ENCODE peak calls at places on chromosomes 16 and 17, in four cellular contexts. A is prostate gland; L is naive thymus-derived CD4-positive, alpha-beta T cell; H is ovary. Y is an unnamed sample.

GRCh38 chr17:10295728-10296343 is 77.0 kb downstream of the MYH13 start:
- DNase-seq in A (peak; percentile 27), L (no peak), H (peak; percentile 26), Y (peak; percentile 45)

GRCh38 chr16:81511371-81511770 is 66.8 kb downstream of the CMIP start:
- DNase-seq in A (no peak), L (no peak), H (no peak), Y (no peak)

GRCh38 chr16:23365602-23366240 is 63.6 kb downstream of the SCNN1B start:
- DNase-seq in A (peak; percentile 69), L (no peak), H (no peak), Y (no peak)

GRCh38 chr17:79789943-79790804 is 6.7 kb downstream of the CBX8 start:
- DNase-seq in A (no peak), L (no peak), H (peak; percentile 64), Y (no peak)

GRCh38 chr16:62715701-62716100 is 679.5 kb upstream of the CDH8 start:
- DNase-seq in A (no peak), L (no peak), H (no peak), Y (no peak)

GRCh38 chr17:78541488-78542237 is 35.5 kb downstream of the DNAH17 start:
- DNase-seq in A (no peak), L (no peak), H (no peak), Y (no peak)

GRCh38 chr16:64654137-64654652 is 467.7 kb downstream of the CDH11 start:
- DNase-seq in A (no peak), L (no peak), H (no peak), Y (no peak)

GRCh38 chr16:803751-804075 is 3.2 kb upstream of the GNG13 start:
- DNase-seq in A (no peak), L (no peak), H (no peak), Y (no peak)

GRCh38 chr17:81543339-81543675 is 8.8 kb downstream of the FAAP100 start:
- DNase-seq in A (no peak), L (no peak), H (no peak), Y (no peak)

GRCh38 chr16:85192736-85193493 is 80.6 kb upstream of the CIBAR2 start:
- DNase-seq in A (no peak), L (no peak), H (no peak), Y (no peak)

GRCh38 chr16:71648921-71649320 is 22.9 kb downstream of the MARVELD3 start:
- DNase-seq in A (no peak), L (no peak), H (no peak), Y (no peak)

GRCh38 chr17:78291944-78292910 is 60.8 kb downstream of the TMEM235 start:
- DNase-seq in A (no peak), L (no peak), H (no peak), Y (no peak)

GRCh38 chr17:15263206-15263579 is 1.9 kb downstream of the PMP22 start:
- DNase-seq in A (peak; percentile 12), L (no peak), H (peak; percentile 86), Y (peak; percentile 11)

GRCh38 chr16:81451753-81452680 is 7.4 kb downstream of the CMIP start:
- DNase-seq in A (no peak), L (no peak), H (no peak), Y (no peak)

GRCh38 chr16:66427871-66428681 is 981 bp downstream of the BEAN1 start:
- DNase-seq in A (no peak), L (no peak), H (no peak), Y (no peak)

GRCh38 chr17:64484380-64484779 is 12.5 kb downstream of the POLG2 start:
- DNase-seq in A (no peak), L (no peak), H (no peak), Y (no peak)

GRCh38 chr17:4934173-4934979 is 2.3 kb downstream of the GP1BA start:
- DNase-seq in A (no peak), L (no peak), H (no peak), Y (peak; percentile 25)

GRCh38 chr17:79019631-79020584 is 4.1 kb upstream of the C1QTNF1 start:
- DNase-seq in A (peak; percentile 65), L (no peak), H (peak; percentile 75), Y (peak; percentile 78)

GRCh38 chr17:57916925-57917858 is 38.0 kb downstream of the CUEDC1 start:
- DNase-seq in A (no peak), L (no peak), H (no peak), Y (no peak)

GRCh38 chr17:34993031-34993430 is 12.7 kb downstream of the LIG3 start:
- DNase-seq in A (no peak), L (no peak), H (no peak), Y (no peak)

GRCh38 chr17:13597723-13598347 is 3.9 kb downstream of the HS3ST3A1 start:
- DNase-seq in A (peak; percentile 12), L (no peak), H (no peak), Y (peak; percentile 5)

GRCh38 chr16:72763927-72764628 is 283.9 kb downstream of the ZFHX3 start:
- DNase-seq in A (no peak), L (no peak), H (no peak), Y (no peak)

GRCh38 chr17:63694229-63694973 is 5.5 kb downstream of the LIMD2 start:
- DNase-seq in A (no peak), L (no peak), H (no peak), Y (no peak)

GRCh38 chr16:23803591-23804123 is 32.1 kb upstream of the PRKCB start:
- DNase-seq in A (peak; percentile 46), L (peak; percentile 39), H (no peak), Y (peak; percentile 52)

GRCh38 chr17:14940946-14941280 is 324.2 kb downstream of the PMP22 start:
- DNase-seq in A (no peak), L (no peak), H (no peak), Y (no peak)

GRCh38 chr16:81067166-81067565 is 9.9 kb downstream of the C16orf46 start:
- DNase-seq in A (no peak), L (no peak), H (no peak), Y (no peak)

GRCh38 chr16:25257956-25258855 is 561 bp upstream of the ZKSCAN2 start:
- DNase-seq in A (peak; percentile 61), L (peak; percentile 71), H (peak; percentile 91), Y (peak; percentile 94)

GRCh38 chr16:65523258-65523950 is 401.5 kb upstream of the CDH11 start:
- DNase-seq in A (no peak), L (no peak), H (no peak), Y (no peak)

GRCh38 chr16:86732621-86733297 is 154.4 kb downstream of the FOXL1 start:
- DNase-seq in A (no peak), L (no peak), H (no peak), Y (no peak)

GRCh38 chr17:40485851-40486512 is 15.4 kb downstream of the TNS4 start:
- DNase-seq in A (peak; percentile 81), L (no peak), H (peak; percentile 38), Y (no peak)

GRCh38 chr17:77437747-77438146 is 297.0 kb downstream of the SEC14L1 start:
- DNase-seq in A (no peak), L (no peak), H (peak; percentile 46), Y (no peak)

GRCh38 chr17:77423589-77424451 is 283.1 kb downstream of the SEC14L1 start:
- DNase-seq in A (peak; percentile 72), L (no peak), H (peak; percentile 95), Y (no peak)

GRCh38 chr17:50117202-50118040 is 12.5 kb downstream of the SAMD14 start:
- DNase-seq in A (peak; percentile 28), L (peak; percentile 53), H (peak; percentile 74), Y (peak; percentile 53)

GRCh38 chr17:33509331-33509730 is 216.2 kb upstream of the ASIC2 start:
- DNase-seq in A (peak; percentile 85), L (no peak), H (no peak), Y (no peak)

GRCh38 chr16:2042666-2043295 is 4.9 kb downstream of the NTHL1 start:
- DNase-seq in A (no peak), L (no peak), H (peak; percentile 75), Y (no peak)

GRCh38 chr17:73371285-73371684 is 59.5 kb upstream of the CDC42EP4 start:
- DNase-seq in A (no peak), L (no peak), H (no peak), Y (no peak)

GRCh38 chr16:27231692-27232060 is 28.4 kb downstream of the KDM8 start:
- DNase-seq in A (no peak), L (no peak), H (no peak), Y (no peak)
- H3K4me1 ChIP-seq in A (peaks cover 28% of the 10 kb centered on the region), L (peaks cover 78% of the 10 kb centered on the region), H (peaks cover 2% of the 10 kb centered on the region), Y (no peaks in the 10 kb centered on the region)

GRCh38 chr17:21034350-21035235 is 8.2 kb downstream of the USP22 start:
- DNase-seq in A (no peak), L (no peak), H (no peak), Y (no peak)
- H3K36me3 ChIP-seq in A (no peaks in the 10 kb centered on the region), L (no peaks in the 10 kb centered on the region), H (no peaks in the 10 kb centered on the region), Y (peaks cover 2% of the 10 kb centered on the region)

GRCh38 chr16:88639231-88640038 is 1.1 kb downstream of the IL17C start:
- DNase-seq in A (no peak), L (no peak), H (no peak), Y (peak; percentile 75)

GRCh38 chr16:88638323-88639230 is at the start of gene IL17C:
- DNase-seq in A (no peak), L (no peak), H (no peak), Y (no peak)

GRCh38 chr16:88637797-88638196 is 575 bp upstream of the IL17C start:
- DNase-seq in A (no peak), L (no peak), H (no peak), Y (no peak)

GRCh38 chr16:88640520-88641247 is 2.3 kb downstream of the IL17C start:
- DNase-seq in A (no peak), L (no peak), H (no peak), Y (no peak)

GRCh38 chr16:88640039-88640495 is 1.7 kb downstream of the IL17C start:
- DNase-seq in A (no peak), L (no peak), H (no peak), Y (no peak)
- H3K4me1 ChIP-seq in A (no peaks in the 10 kb centered on the region), L (peaks cover 23% of the 10 kb centered on the region), H (no peaks in the 10 kb centered on the region), Y (peaks cover 12% of the 10 kb centered on the region)

GRCh38 chr16:88839745-88840588 is 16.8 kb downstream of the GALNS start:
- DNase-seq in A (no peak), L (no peak), H (no peak), Y (no peak)
- H3K36me3 ChIP-seq in A (no peaks in the 10 kb centered on the region), L (no peaks in the 10 kb centered on the region), H (no peaks in the 10 kb centered on the region), Y (peaks cover 4% of the 10 kb centered on the region)

GRCh38 chr16:27287051-27287811 is 18.7 kb upstream of the NSMCE1 start:
- DNase-seq in A (no peak), L (no peak), H (no peak), Y (no peak)

GRCh38 chr16:27286446-27286845 is 17.9 kb upstream of the NSMCE1 start:
- DNase-seq in A (no peak), L (no peak), H (no peak), Y (no peak)

GRCh38 chr16:27287887-27288286 is 19.3 kb upstream of the NSMCE1 start:
- DNase-seq in A (no peak), L (no peak), H (no peak), Y (no peak)

GRCh38 chr16:27284865-27285675 is 16.5 kb upstream of the NSMCE1 start:
- DNase-seq in A (no peak), L (no peak), H (no peak), Y (no peak)

GRCh38 chr16:27285676-27286196 is 17.2 kb upstream of the NSMCE1 start:
- DNase-seq in A (no peak), L (no peak), H (no peak), Y (no peak)
- H3K4me1 ChIP-seq in A (no peaks in the 10 kb centered on the region), L (peaks cover 46% of the 10 kb centered on the region), H (no peaks in the 10 kb centered on the region), Y (no peaks in the 10 kb centered on the region)